ENCODE peak calls at places on chromosomes 2 and 18, in nine cellular contexts. U, J, M, K, F, S, X, A and W are unnamed samples.

GRCh38 chr18:59101830-59102414 is 37.8 kb upstream of the SEC11C start:
- DNase-seq in X (no peak), K (no peak), F (no peak), J (no peak), S (no peak), A (no peak), M (no peak), U (no peak), W (no peak)

GRCh38 chr2:217286833-217287232 is 427.0 kb upstream of the TNP1 start:
- DNase-seq in M (peak), S (peak), X (peak), K (no peak), U (no peak), J (peak), A (no peak), F (no peak), W (no peak)

GRCh38 chr2:68714866-68715265 is 19.7 kb upstream of the ARHGAP25 start:
- DNase-seq in X (no peak), K (peak), U (no peak), F (no peak), M (no peak), S (no peak), J (no peak), A (peak), W (no peak)

GRCh38 chr2:241678784-241679540 is 7.7 kb downstream of the DTYMK start:
- DNase-seq in M (no peak), U (no peak), K (no peak), X (no peak), J (no peak), A (no peak), S (no peak), F (no peak), W (no peak)

GRCh38 chr2:118865106-118865505 is 17.7 kb upstream of the EN1 start:
- DNase-seq in A (no peak), S (peak), M (peak), U (no peak), F (peak), J (peak), X (peak), K (no peak), W (no peak)

GRCh38 chr2:162710282-162710891 is 128.2 kb downstream of the KCNH7 start:
- DNase-seq in K (no peak), F (no peak), S (no peak), U (no peak), A (peak), M (peak), J (no peak), X (no peak), W (no peak)

GRCh38 chr2:182824056-182824758 is 42.2 kb downstream of the FRZB start:
- DNase-seq in S (no peak), K (no peak), F (no peak), M (no peak), J (no peak), X (no peak), A (no peak), U (no peak), W (no peak)

GRCh38 chr2:201746551-201746950 is 34.2 kb downstream of the ALS2 start:
- DNase-seq in M (no peak), S (no peak), J (no peak), U (no peak), F (no peak), A (no peak), X (no peak), K (no peak), W (no peak)

GRCh38 chr2:84830758-84831500 is 50.0 kb downstream of the TRABD2A start:
- DNase-seq in X (no peak), S (no peak), F (no peak), A (no peak), M (no peak), K (no peak), U (no peak), J (no peak), W (no peak)

GRCh38 chr2:111122631-111123421 is 2.1 kb downstream of the BCL2L11 start:
- DNase-seq in X (peak), M (peak), F (peak), A (peak), K (no peak), S (peak), U (peak), J (peak), W (peak)

GRCh38 chr2:161415467-161416293 is 417 bp upstream of the TBR1 start:
- DNase-seq in X (no peak), A (no peak), M (no peak), S (no peak), U (peak), K (no peak), J (no peak), F (peak), W (no peak)

GRCh38 chr2:224038049-224038829 is 847 bp downstream of the SERPINE2 start:
- DNase-seq in K (no peak), S (peak), A (peak), X (no peak), J (peak), U (peak), M (peak), F (peak), W (peak)

GRCh38 chr18:76495435-76496199 is 575 bp upstream of the ZNF516 start:
- DNase-seq in U (peak), F (peak), X (no peak), M (peak), A (peak), S (peak), J (peak), K (no peak), W (no peak)

GRCh38 chr2:174777334-174777733 is 13.1 kb upstream of the CHRNA1 start:
- DNase-seq in U (no peak), A (no peak), F (no peak), J (no peak), M (no peak), K (no peak), S (no peak), X (peak), W (no peak)

GRCh38 chr2:8602809-8603208 is 79.0 kb upstream of the ID2 start:
- DNase-seq in F (no peak), U (no peak), A (no peak), J (no peak), K (peak), S (no peak), M (no peak), X (no peak), W (no peak)

GRCh38 chr2:65067806-65068553 is 11.8 kb downstream of the CEP68 start:
- DNase-seq in A (peak), K (no peak), X (no peak), U (no peak), S (no peak), M (no peak), F (no peak), J (no peak), W (no peak)

GRCh38 chr2:236088368-236089057 is 79.7 kb downstream of the GBX2 start:
- DNase-seq in F (no peak), A (no peak), K (no peak), J (peak), M (no peak), S (no peak), U (no peak), X (peak), W (no peak)

GRCh38 chr18:23406271-23406787 is 46.8 kb upstream of the RIOK3 start:
- DNase-seq in F (no peak), S (peak), A (peak), K (no peak), U (no peak), X (no peak), M (peak), J (no peak), W (no peak)

GRCh38 chr18:42069036-42069435 is 114.0 kb downstream of the PIK3C3 start:
- DNase-seq in U (no peak), X (no peak), K (no peak), A (no peak), J (no peak), S (no peak), M (no peak), F (no peak), W (no peak)

GRCh38 chr2:71156531-71156930 is 26.1 kb downstream of the MPHOSPH10 start:
- DNase-seq in K (no peak), S (peak), M (peak), U (no peak), A (no peak), F (no peak), J (peak), X (no peak), W (peak)

GRCh38 chr2:10538224-10538894 is 90.2 kb upstream of the ODC1 start:
- DNase-seq in M (peak), X (peak), A (no peak), F (no peak), J (peak), K (no peak), S (peak), U (no peak), W (no peak)

GRCh38 chr2:156339110-156339847 is 6.8 kb upstream of the NR4A2 start:
- DNase-seq in U (no peak), J (no peak), K (no peak), M (no peak), A (no peak), F (no peak), S (no peak), X (no peak), W (no peak)

GRCh38 chr2:136920652-136921333 is 155.4 kb downstream of the THSD7B start:
- DNase-seq in S (no peak), M (no peak), F (no peak), X (no peak), U (no peak), K (no peak), J (no peak), A (peak), W (no peak)

GRCh38 chr2:19673213-19673791 is 228.5 kb downstream of the TTC32 start:
- DNase-seq in A (peak), U (no peak), X (peak), M (peak), F (no peak), K (no peak), J (peak), S (peak), W (no peak)

GRCh38 chr2:22957441-22957840 is 427.5 kb upstream of the KLHL29 start:
- DNase-seq in S (no peak), F (no peak), J (no peak), X (no peak), U (no peak), A (no peak), M (no peak), K (no peak), W (no peak)